ENCODE peak calls at places on chromosome 12, in ten cellular contexts. W is spleen, J is keratinocyte, Q is A673, L is HFF-Myc, O is kidney epithelial cell, D is heart right ventricle, X is bronchial epithelial cell, V is GM12865, E is neural progenitor cell. S is an unnamed sample.

GRCh38 chr12:14937689-14938088 is 648 bp downstream of the ERP27 start:
- DNase-seq in O (no peak), X (no peak), Q (no peak), W (no peak), D (no peak), J (no peak), V (peak; percentile 55), L (no peak), E (no peak), S (no peak)

GRCh38 chr12:49518914-49519573 is 19.8 kb upstream of the KCNH3 start:
- DNase-seq in Q (peak; percentile 33), X (no peak), D (no peak), E (no peak), J (no peak), O (no peak), L (no peak), W (no peak), V (no peak), S (peak; percentile 58)

GRCh38 chr12:23204933-23205778 is 580.2 kb downstream of the ETNK1 start:
- DNase-seq in V (peak; percentile 74), E (peak; percentile 45), Q (peak; percentile 78), J (peak; percentile 35), L (peak; percentile 14), D (peak; percentile 28), O (peak; percentile 14), W (no peak), X (peak; percentile 66), S (peak; percentile 85)

GRCh38 chr12:108468149-108468968 is 46.7 kb upstream of the FICD start:
- DNase-seq in D (peak; percentile 10), L (no peak), O (no peak), E (peak; percentile 81), X (peak; percentile 17), J (no peak), Q (peak; percentile 62), V (peak; percentile 50), W (no peak), S (peak; percentile 49)

GRCh38 chr12:94595152-94595551 is 55.2 kb downstream of the TMCC3 start:
- DNase-seq in E (no peak), D (no peak), W (no peak), O (no peak), X (no peak), L (no peak), J (no peak), V (no peak), Q (no peak), S (no peak)

GRCh38 chr12:113068312-113068935 is 11.9 kb downstream of the DTX1 start:
- DNase-seq in E (no peak), L (no peak), Q (no peak), X (no peak), O (no peak), W (peak; percentile 61), J (no peak), V (no peak), D (no peak), S (no peak)

GRCh38 chr12:31585271-31585670 is 5.7 kb downstream of the DENND5B start:
- DNase-seq in Q (no peak), W (no peak), X (no peak), D (no peak), L (no peak), J (no peak), E (peak; percentile 32), O (peak; percentile 48), V (no peak), S (peak; percentile 70)

GRCh38 chr12:48973992-48974673 is 2.6 kb upstream of the WNT10B start:
- DNase-seq in J (no peak), W (no peak), E (peak; percentile 79), L (no peak), D (no peak), O (no peak), Q (no peak), V (no peak), X (no peak), S (peak; percentile 63)

GRCh38 chr12:124392271-124392990 is 97.5 kb downstream of the RFLNA start:
- DNase-seq in O (no peak), J (no peak), D (no peak), W (peak; percentile 85), V (no peak), Q (peak; percentile 68), X (no peak), E (peak; percentile 55), L (no peak), S (peak; percentile 57)

GRCh38 chr12:92503977-92504966 is 198.5 kb upstream of the PLEKHG7 start:
- DNase-seq in X (no peak), L (no peak), J (no peak), E (peak; percentile 67), O (no peak), V (no peak), W (no peak), D (no peak), Q (no peak), S (no peak)

GRCh38 chr12:63133981-63134380 is 17.0 kb downstream of the AVPR1A start:
- DNase-seq in L (no peak), O (no peak), V (no peak), W (no peak), X (no peak), Q (no peak), J (no peak), E (no peak), D (no peak), S (no peak)

GRCh38 chr12:62164036-62164435 is 96.2 kb upstream of the USP15 start:
- DNase-seq in W (no peak), L (no peak), V (no peak), J (no peak), O (no peak), Q (no peak), E (no peak), X (no peak), D (no peak), S (no peak)

GRCh38 chr12:53754633-53755261 is 3.0 kb upstream of the CISTR start:
- DNase-seq in L (no peak), D (no peak), V (no peak), Q (peak; percentile 42), W (no peak), J (no peak), E (no peak), O (no peak), X (no peak), S (peak; percentile 65)

GRCh38 chr12:59085680-59086079 is 165.4 kb upstream of the LRIG3 start:
- DNase-seq in L (no peak), Q (no peak), W (no peak), J (no peak), V (no peak), O (no peak), D (no peak), E (no peak), X (no peak), S (no peak)

GRCh38 chr12:59087691-59088090 is 167.4 kb upstream of the LRIG3 start:
- DNase-seq in Q (no peak), L (no peak), O (no peak), X (no peak), D (no peak), E (no peak), J (no peak), W (no peak), V (no peak), S (no peak)

GRCh38 chr12:59086124-59086523 is 165.8 kb upstream of the LRIG3 start:
- DNase-seq in L (no peak), O (no peak), J (no peak), Q (no peak), W (no peak), X (peak; percentile 84), D (no peak), E (no peak), V (no peak), S (no peak)

GRCh38 chr12:59088673-59089072 is 168.4 kb upstream of the LRIG3 start:
- DNase-seq in V (no peak), D (no peak), Q (no peak), L (no peak), O (no peak), E (no peak), J (no peak), W (no peak), X (no peak), S (peak; percentile 27)

DNA sequence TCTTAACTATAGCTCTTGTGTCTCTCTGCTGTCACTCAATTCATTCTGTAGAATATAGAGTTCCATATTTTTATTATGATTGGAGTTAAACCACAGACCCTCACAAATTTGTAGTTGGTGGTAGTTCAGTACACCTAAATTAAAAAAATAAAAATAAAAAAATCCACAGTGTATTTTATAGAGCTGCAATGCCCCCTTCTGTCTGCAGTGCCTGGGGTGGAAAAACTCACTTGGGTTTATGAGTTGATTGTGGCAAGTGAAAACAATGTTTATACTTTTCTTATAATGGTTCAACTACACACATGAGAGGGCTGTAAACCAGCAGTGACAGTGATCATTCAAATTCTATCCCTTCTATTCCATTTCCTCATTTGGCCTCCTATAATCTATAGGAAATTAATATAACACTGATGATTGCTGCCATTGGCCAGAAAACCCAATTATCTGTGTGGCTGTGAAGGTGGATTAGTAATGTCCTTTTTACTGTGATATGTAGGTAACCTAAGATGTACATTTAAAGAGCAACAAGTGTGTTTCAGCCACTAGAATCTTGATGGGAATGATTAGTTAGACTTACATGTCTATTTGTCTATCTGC is 166.9 kb upstream of the LRIG3 start:
- DNase-seq in D (no peak), X (no peak), L (no peak), V (no peak), J (no peak), E (no peak), O (no peak), W (no peak), Q (no peak), S (peak; percentile 47)
- TF ChIP-seq CTCF in D (peak; percentile 40), X (peak; percentile 51), L (peak; percentile 58), V (peak; percentile 17), J (peak; percentile 39), E (peak; percentile 52), O (peak; percentile 73), W (peak; percentile 33), Q (peak; percentile 54), S (peak; percentile 72)

GRCh38 chr12:82517808-82518207 is 159.5 kb downstream of the METTL25 start:
- DNase-seq in Q (no peak), J (no peak), L (no peak), D (no peak), V (peak; percentile 7), X (no peak), E (no peak), O (no peak), W (no peak), S (no peak)
- H3K4me3 ChIP-seq in Q (no peak overlapping the region), J (no peak overlapping the region), L (no peak overlapping the region), D (no peak overlapping the region), V (no peak overlapping the region), X (no peak overlapping the region), E (no peak overlapping the region), O (no peak overlapping the region), W (no peak overlapping the region), S (no peak overlapping the region)

DNA sequence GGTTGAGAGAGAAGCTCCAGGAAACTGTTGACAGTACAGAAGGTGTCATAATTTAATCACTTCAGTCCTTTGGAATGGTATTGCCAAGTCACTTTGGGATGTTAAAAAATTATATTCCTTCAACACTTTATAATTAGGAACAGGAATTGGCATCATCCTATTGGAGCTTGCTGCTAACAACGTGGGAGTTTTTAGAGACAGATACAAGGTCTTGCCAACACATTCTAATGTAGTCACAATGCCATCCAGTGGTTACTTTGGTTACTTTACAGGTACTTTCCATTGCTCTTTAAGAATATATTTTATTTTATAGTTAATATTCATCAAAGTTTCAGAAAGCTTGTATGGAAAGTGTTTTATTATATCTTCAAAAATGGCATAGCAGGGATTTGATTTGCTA is 310.1 kb downstream of the SYT1 start:
- DNase-seq in X (peak; percentile 58), W (no peak), E (no peak), O (peak; percentile 9), D (no peak), Q (peak; percentile 64), L (peak; percentile 20), J (no peak), V (peak; percentile 35), S (peak; percentile 78)
- TF ChIP-seq CTCF in X (peak; percentile 11), W (no peak), E (no peak), O (peak; percentile 33), D (peak; percentile 38), Q (peak; percentile 52), L (no peak), J (peak; percentile 18), V (peak; percentile 24), S (peak; percentile 46)

GRCh38 chr12:6551496-6552139 is 4.2 kb downstream of the IFFO1 start:
- DNase-seq in L (no peak), X (peak; percentile 57), Q (no peak), V (no peak), D (no peak), E (no peak), J (no peak), O (no peak), W (peak; percentile 76), S (peak; percentile 82)
- H3K4me3 ChIP-seq in L (peak overlapping the region; percentile 1), X (no peak overlapping the region), Q (no peak overlapping the region), V (no peak overlapping the region), D (peak overlapping the region; percentile 27), E (no peak overlapping the region), J (no peak overlapping the region), O (no peak overlapping the region), W (peak overlapping the region; percentile 4), S (peak overlapping the region; percentile 21)

S was measured in cardiac fibroblast.